ENCODE peak calls at places on chromosomes 5 and 9, in eight cellular contexts. O is colonic mucosa, P is IMR-90, I is mammary epithelial cell, B is NT2/D1, K is adipocyte, C is neuronal stem cell, Y is mesenchymal stem cell. E is an unnamed sample.

GRCh38 chr9:113524460-113524859 is 60.9 kb downstream of the RGS3 start:
- DNase-seq in O (peak), P (no peak), I (no peak), B (no peak), K (no peak), C (no peak), Y (no peak), E (no peak)

GRCh38 chr5:135980650-135981049 is 25.9 kb upstream of the LECT2 start:
- DNase-seq in O (no peak), P (peak), I (no peak), B (no peak), K (no peak), C (no peak), Y (peak), E (no peak)

GRCh38 chr5:141883184-141883947 is 5.2 kb upstream of the PCDH1 start:
- DNase-seq in O (no peak), P (peak), I (peak), B (peak), K (peak), C (peak), Y (peak), E (peak)

GRCh38 chr9:4425358-4426045 is 64.8 kb upstream of the SLC1A1 start:
- DNase-seq in O (no peak), P (no peak), I (no peak), B (no peak), K (peak), C (no peak), Y (no peak), E (no peak)

GRCh38 chr9:124454791-124455443 is 4.7 kb downstream of the ADGRD2 start:
- DNase-seq in O (no peak), P (no peak), I (no peak), B (no peak), K (no peak), C (no peak), Y (no peak), E (no peak)

GRCh38 chr9:120680579-120680978 is 33.7 kb downstream of the MEGF9 start:
- DNase-seq in O (no peak), P (no peak), I (no peak), B (no peak), K (no peak), C (no peak), Y (no peak), E (no peak)

GRCh38 chr5:148416921-148417320 is 33.2 kb downstream of the FBXO38 start:
- DNase-seq in O (no peak), P (no peak), I (no peak), B (no peak), K (peak), C (no peak), Y (no peak), E (no peak)

GRCh38 chr9:115022760-115023434 is 92.5 kb upstream of the TNFSF8 start:
- DNase-seq in O (no peak), P (peak), I (peak), B (no peak), K (peak), C (no peak), Y (peak), E (no peak)

GRCh38 chr9:94002316-94003140 is 47.4 kb upstream of the BARX1 start:
- DNase-seq in O (peak), P (peak), I (peak), B (peak), K (peak), C (peak), Y (peak), E (peak)

GRCh38 chr5:138724470-138725146 is 28.6 kb upstream of the CTNNA1 start:
- DNase-seq in O (no peak), P (no peak), I (peak), B (no peak), K (peak), C (no peak), Y (peak), E (no peak)

GRCh38 chr5:155735388-155735787 is 591.6 kb upstream of the SGCD start:
- DNase-seq in O (no peak), P (no peak), I (no peak), B (no peak), K (no peak), C (no peak), Y (no peak), E (peak)

GRCh38 chr5:117701067-117701466 is 1126.4 kb upstream of the SEMA6A start:
- DNase-seq in O (no peak), P (peak), I (no peak), B (no peak), K (peak), C (no peak), Y (peak), E (no peak)

DNA sequence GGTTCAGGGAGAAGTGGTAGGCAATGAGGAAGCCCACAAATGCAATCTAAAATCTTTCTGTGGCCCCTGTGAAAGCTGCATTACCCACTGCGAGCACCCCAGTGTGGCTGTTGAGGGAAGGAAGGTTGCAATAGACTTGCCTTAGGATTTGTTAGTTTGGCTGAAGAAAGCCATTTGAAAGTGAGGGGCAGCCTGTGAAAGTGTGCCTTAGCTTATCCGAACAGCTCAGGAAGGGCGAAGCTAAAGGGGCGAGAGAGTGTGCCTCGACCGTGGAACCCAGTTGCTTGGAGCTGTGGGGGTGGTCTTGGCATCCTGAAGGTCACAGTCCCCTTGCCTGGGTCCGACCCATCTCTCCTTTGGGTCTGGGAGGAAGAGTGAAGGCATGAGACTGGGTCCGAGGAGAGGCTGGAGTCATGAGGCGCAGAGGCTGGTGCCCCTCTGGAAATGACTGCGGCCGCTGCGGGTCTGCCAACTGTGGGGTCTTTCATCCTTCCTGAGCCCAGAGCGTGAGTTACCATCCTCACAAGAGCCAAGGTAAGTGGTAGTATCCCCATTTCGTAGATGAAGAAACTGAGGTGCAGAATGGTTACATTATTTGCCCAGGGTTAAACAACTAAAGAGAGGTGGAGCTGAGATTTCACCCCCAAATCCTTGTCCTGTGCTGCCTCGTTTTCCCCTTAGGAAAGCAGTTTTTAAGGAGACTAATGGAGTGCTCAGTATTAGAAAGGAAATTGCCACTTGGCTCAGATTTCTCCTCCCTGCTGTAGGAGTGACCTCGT is 24.4 kb downstream of the SLC25A25 start:
- DNase-seq in O (no peak), P (no peak), I (no peak), B (no peak), K (no peak), C (no peak), Y (no peak), E (no peak)
- H3K4me3 ChIP-seq in O (no peak), P (no peak), I (no peak), B (no peak), K (peak), C (no peak), Y (no peak), E (no peak)

DNA sequence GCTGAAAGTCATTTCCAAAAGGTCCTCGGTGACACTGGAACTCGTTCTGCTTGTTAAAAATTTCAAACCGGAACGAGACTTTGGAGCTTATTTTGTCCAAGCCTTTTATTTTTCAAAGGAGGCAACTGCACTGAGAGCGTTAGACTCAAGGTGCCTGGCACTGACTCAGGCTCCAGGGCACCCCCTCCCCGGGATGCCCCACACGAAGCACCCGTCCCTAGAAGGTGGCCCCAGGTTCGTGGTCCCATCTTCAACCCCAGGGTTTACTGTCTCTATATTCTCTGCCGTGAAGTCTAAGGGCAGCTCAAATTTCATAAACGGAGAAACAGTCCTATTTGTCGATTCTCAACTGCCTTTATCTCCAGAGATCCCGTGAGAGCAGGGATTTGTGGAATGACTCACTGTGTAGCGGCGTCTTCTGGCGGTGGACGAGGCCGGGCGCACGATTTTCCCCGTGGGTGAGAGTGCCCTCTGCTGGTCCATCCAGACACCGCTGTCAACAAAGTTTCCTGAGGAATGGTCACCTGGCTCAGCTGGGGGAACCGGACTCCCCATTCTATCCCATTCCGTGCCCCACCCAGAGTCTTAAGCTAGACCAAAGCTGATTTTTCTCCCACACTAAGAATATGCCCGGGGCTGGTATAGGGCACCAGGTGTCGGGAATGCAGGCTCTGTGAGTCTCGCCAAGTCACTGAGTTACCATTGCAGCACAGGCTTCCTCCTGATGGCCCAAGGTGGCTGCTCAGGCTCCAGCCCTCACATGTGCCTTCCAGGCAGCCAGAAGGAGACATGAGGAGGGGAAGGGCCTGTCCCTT is 27.1 kb upstream of the SLC6A19 start:
- DNase-seq in O (peak), P (peak), I (peak), B (peak), K (peak), C (no peak), Y (peak), E (peak)
- H3K9ac ChIP-seq in O (no peak), P (no peak), I (no peak), B (no peak), K (peak), C (no peak), Y (peak), E (no peak)

GRCh38 chr5:28284788-28285187 is 1246.4 kb upstream of the CDH9 start:
- DNase-seq in O (no peak), P (no peak), I (no peak), B (no peak), K (peak), C (no peak), Y (no peak), E (no peak)

GRCh38 chr5:28281381-28281780 is 1243.0 kb upstream of the CDH9 start:
- DNase-seq in O (no peak), P (no peak), I (peak), B (no peak), K (peak), C (no peak), Y (peak), E (no peak)

DNA sequence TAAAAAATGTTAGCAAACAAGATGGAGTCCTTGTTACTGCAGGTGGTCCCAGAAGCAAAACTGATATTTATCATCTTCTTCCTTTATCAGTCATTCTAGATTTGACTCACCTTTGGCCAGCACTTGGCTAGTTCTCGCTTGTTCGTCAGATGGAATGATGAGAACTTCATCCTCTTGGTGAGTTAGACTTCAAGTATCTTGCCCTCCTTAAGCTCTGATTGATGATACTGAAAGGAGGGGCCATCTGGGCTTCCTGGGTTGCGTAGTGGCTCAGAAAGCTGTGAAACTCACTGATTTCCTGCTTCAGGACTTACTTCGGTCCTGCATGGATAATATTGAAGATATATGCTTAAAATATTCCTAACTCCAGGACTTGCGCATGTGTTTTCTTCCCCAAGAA is 1248.2 kb upstream of the CDH9 start:
- DNase-seq in O (no peak), P (no peak), I (no peak), B (no peak), K (no peak), C (no peak), Y (no peak), E (no peak)
- H3K4me3 ChIP-seq in O (no peak), P (no peak), I (no peak), B (no peak), K (no peak), C (no peak), Y (no peak), E (no peak)

DNA sequence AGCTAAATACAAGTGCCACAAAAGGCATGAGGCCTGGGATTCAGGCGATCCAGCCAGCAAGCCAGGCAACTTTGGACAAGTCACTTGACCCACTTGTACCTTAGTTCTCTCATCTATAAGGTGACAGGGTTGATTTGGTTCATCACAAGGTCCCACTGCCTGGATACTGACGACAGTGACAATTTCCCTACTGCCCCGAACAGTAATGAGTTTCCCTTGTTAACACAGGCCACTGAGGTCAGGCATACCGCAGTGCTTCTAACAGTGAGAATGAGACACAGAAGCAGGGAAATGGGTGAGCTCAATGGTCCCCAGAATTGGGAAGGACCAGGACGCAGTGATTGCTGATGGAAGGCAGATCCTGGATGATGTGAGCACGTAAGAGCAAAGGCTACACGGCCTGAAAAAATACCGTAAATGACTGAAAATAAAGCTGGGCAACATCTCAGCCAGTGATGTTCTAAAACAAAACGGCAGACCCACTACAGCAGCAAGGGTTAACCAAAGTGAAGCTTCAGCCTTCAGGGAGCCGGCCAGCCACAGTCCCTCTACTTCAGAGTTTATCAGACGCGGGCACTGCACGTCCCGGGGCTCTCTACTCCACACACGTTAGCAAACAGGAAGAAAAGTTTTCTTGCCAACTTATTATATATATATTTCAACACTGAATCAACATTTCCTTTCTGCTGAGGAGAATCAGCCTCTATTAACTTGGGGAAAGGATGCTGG is 846 bp downstream of the MGAT1 start:
- DNase-seq in O (no peak), P (no peak), I (no peak), B (no peak), K (no peak), C (no peak), Y (no peak), E (no peak)
- H3K9ac ChIP-seq in O (peak), P (peak), I (peak), B (peak), K (peak), C (no peak), Y (peak), E (peak)

DNA sequence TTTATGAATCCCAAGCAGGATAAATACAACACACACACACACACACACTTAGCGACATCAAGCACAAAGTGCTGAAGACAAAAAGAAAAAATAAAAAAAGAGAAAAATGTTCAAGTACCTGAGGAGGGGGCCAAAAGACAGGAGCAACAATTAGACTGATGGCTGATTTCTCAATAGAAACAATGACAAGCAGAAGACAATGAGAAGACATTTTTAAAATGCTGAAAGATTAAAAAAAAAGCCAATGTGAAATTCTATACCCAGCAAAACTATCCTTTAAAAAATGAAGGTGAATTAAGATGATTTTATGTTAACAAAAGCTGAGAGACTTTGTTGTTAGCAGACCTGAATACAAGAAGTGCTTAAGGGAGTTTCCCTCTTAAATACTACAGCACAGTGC is 1.0 kb upstream of the RANBP17 start:
- DNase-seq in O (no peak), P (no peak), I (no peak), B (no peak), K (peak), C (peak), Y (no peak), E (no peak)
- H3K4me3 ChIP-seq in O (no peak), P (no peak), I (no peak), B (no peak), K (no peak), C (no peak), Y (no peak), E (peak)

GRCh38 chr5:149999359-149999758 is 1.1 kb downstream of the TIGD6 start:
- DNase-seq in O (no peak), P (no peak), I (peak), B (no peak), K (no peak), C (no peak), Y (no peak), E (no peak)
- H3K9ac ChIP-seq in O (peak), P (peak), I (peak), B (no peak), K (peak), C (no peak), Y (peak), E (peak)

DNA sequence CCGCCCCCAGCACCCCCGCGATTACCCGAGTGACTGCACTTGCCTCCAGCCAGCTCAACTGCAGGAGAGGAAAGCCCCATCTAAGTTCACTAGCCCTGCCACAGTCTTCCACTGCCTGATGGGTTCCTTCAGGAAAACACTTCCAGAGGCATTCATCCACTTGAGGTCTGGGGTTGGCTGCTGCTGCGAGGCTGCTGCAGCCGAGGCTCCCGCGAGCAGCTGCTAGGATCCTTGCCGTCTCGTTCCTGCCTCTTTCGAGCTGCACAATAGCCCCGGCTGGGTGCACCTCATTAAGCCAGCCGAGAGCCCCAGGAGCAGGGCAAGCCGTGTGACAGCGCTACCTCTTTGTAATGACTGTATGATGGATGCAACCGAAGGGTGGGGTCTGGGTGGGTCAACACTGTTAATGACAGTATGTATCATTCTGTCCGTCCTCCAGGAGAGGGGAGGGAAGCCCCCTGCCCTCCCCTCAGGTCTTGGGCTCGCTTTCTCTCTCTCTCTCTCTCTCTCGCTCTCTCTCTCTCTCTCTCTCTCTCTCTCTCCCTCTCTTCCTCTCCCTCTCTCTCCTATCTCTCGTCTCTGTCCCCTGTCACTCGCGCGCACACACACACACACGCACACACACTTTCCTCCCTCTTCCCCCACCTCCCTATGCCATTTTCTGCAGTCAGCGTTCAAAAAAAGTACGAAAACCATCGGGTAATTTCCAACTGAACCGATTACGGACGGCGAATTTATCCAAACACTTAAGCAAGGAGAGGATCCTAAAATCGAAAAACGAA is 24.4 kb upstream of the ELAVL2 start:
- DNase-seq in O (no peak), P (no peak), I (peak), B (no peak), K (peak), C (peak), Y (peak), E (peak)
- H3K4me3 ChIP-seq in O (peak), P (no peak), I (peak), B (peak), K (peak), C (peak), Y (peak), E (peak)

E was measured in endodermal cell.